ENCODE peak calls at places on chromosome 22, in six cellular contexts. B, I, K, Z, H and S are unnamed samples.
A peak's percentile ranks its signal among the peaks of the same experiment; 100 is the strongest.

GRCh38 chr22:23376256-23376655 is 195.9 kb downstream of the BCR start:
- DNase-seq in H (peak; percentile 42), I (peak; percentile 20), Z (peak; percentile 33), B (no peak), K (no peak), S (no peak)

GRCh38 chr22:37300551-37301017 is 18.3 kb downstream of the CYTH4 start:
- DNase-seq in H (no peak), I (no peak), B (no peak), K (no peak), Z (no peak), S (no peak)

GRCh38 chr22:17754233-17754925 is 19.9 kb downstream of the BID start:
- DNase-seq in Z (no peak), K (no peak), B (no peak), I (no peak), H (peak; percentile 7), S (no peak)

GRCh38 chr22:44537016-44537936 is 39.2 kb upstream of the RTL6 start:
- DNase-seq in B (no peak), I (no peak), H (no peak), K (no peak), Z (no peak), S (no peak)

GRCh38 chr22:48919187-48919590 is 908.5 kb downstream of the BRD1 start:
- DNase-seq in H (no peak), I (no peak), B (no peak), K (peak; percentile 31), Z (no peak), S (no peak)

GRCh38 chr22:23180893-23181762 is 819 bp downstream of the BCR start:
- DNase-seq in K (no peak), Z (no peak), H (peak; percentile 17), B (no peak), I (peak; percentile 28), S (no peak)

GRCh38 chr22:23204541-23205157 is 24.3 kb downstream of the BCR start:
- DNase-seq in B (no peak), Z (no peak), H (no peak), I (no peak), K (no peak), S (no peak)

GRCh38 chr22:23692598-23693291 is 1.9 kb downstream of the RGL4 start:
- DNase-seq in H (no peak), I (no peak), K (no peak), Z (no peak), B (no peak), S (no peak)

GRCh38 chr22:44847380-44847779 is 95.0 kb downstream of the ARHGAP8 start:
- DNase-seq in B (no peak), H (no peak), I (no peak), K (no peak), Z (no peak), S (no peak)

GRCh38 chr22:44825310-44826150 is 73.2 kb downstream of the ARHGAP8 start:
- DNase-seq in H (no peak), K (no peak), B (no peak), I (no peak), Z (no peak), S (no peak)

GRCh38 chr22:49322861-49323622 is 504.6 kb downstream of the BRD1 start:
- DNase-seq in B (no peak), K (no peak), H (no peak), I (no peak), Z (no peak), S (no peak)

GRCh38 chr22:26065847-26066246 is 103.4 kb upstream of the SEZ6L start:
- DNase-seq in H (no peak), B (no peak), I (no peak), Z (no peak), K (no peak), S (no peak)

GRCh38 chr22:26589845-26590524 is at the start of gene TPST2:
- DNase-seq in I (peak; percentile 76), H (peak; percentile 70), K (peak; percentile 80), Z (peak; percentile 19), B (peak; percentile 65), S (peak; percentile 32)

GRCh38 chr22:41178425-41178975 is 26.6 kb upstream of the L3MBTL2 start:
- DNase-seq in I (no peak), K (no peak), Z (no peak), B (no peak), H (no peak), S (no peak)

GRCh38 chr22:39942433-39943213 is 17.6 kb upstream of the TMA7B start:
- DNase-seq in H (no peak), B (no peak), I (no peak), K (no peak), Z (no peak), S (no peak)
- H3K9ac ChIP-seq in H (no peak overlapping the region), B (no peak overlapping the region), I (no peak overlapping the region), K (no peak overlapping the region), Z (no peak overlapping the region), S (no peak overlapping the region)

GRCh38 chr22:30351226-30351625 is 5.5 kb downstream of the SF3A1 start:
- DNase-seq in B (no peak), Z (no peak), I (no peak), K (no peak), H (no peak), S (no peak)

GRCh38 chr22:30348837-30349236 is 7.9 kb downstream of the SF3A1 start:
- DNase-seq in H (no peak), B (no peak), I (no peak), Z (no peak), K (no peak), S (no peak)

GRCh38 chr22:30347255-30347892 is 9.3 kb downstream of the SF3A1 start:
- DNase-seq in Z (no peak), K (no peak), H (peak; percentile 22), B (no peak), I (no peak), S (no peak)

GRCh38 chr22:30344447-30345200 is 12.1 kb downstream of the SF3A1 start:
- DNase-seq in B (no peak), Z (no peak), K (no peak), H (no peak), I (no peak), S (no peak)

GRCh38 chr22:30348395-30348794 is 8.3 kb downstream of the SF3A1 start:
- DNase-seq in I (no peak), B (no peak), Z (no peak), H (no peak), K (no peak), S (no peak)
- H3K4me2 ChIP-seq in I (no peak overlapping the region), B (no peak overlapping the region), Z (no peak overlapping the region), H (no peak overlapping the region), K (no peak overlapping the region), S (no peak overlapping the region)

GRCh38 chr22:34801221-34801620 is 264.7 kb upstream of the ISX start:
- DNase-seq in H (no peak), I (no peak), K (no peak), Z (no peak), B (no peak), S (no peak)
- H3K36me3 ChIP-seq in H (no peaks in the 10 kb centered on the region), I (no peaks in the 10 kb centered on the region), K (no peaks in the 10 kb centered on the region), Z (no peaks in the 10 kb centered on the region), B (no peaks in the 10 kb centered on the region), S (no peaks in the 10 kb centered on the region)

GRCh38 chr22:46052331-46052771 is 75.4 kb upstream of the WNT7B start:
- DNase-seq in H (no peak), B (no peak), K (no peak), Z (no peak), I (no peak), S (peak; percentile 18)
- H3K9ac ChIP-seq in H (peak overlapping the region; percentile 86), B (peak overlapping the region; percentile 51), K (no peak overlapping the region), Z (peak overlapping the region; percentile 89), I (peak overlapping the region; percentile 64), S (peak overlapping the region; percentile 86)